ENCODE peak calls at places on chromosomes 3 and 15, in five cellular contexts. L is tibial nerve, C is thoracic aorta, N is gastrocnemius medialis, K is sigmoid colon. F is an unnamed sample.
A peak's percentile ranks its signal among the peaks of the same experiment; 100 is the strongest.

GRCh38 chr15:78129098-78130011 is 1.9 kb downstream of the CIB2 start:
- DNase-seq in L (no peak), C (no peak), K (no peak), N (peak; percentile 46), F (no peak)

GRCh38 chr3:68876112-68876713 is 56.1 kb downstream of the TAFA4 start:
- DNase-seq in L (peak; percentile 41), N (no peak), C (no peak), K (no peak), F (no peak)

GRCh38 chr15:52788099-52788986 is 1.8 kb downstream of the ONECUT1 start:
- DNase-seq in L (no peak), K (no peak), C (no peak), N (no peak), F (peak; percentile 61)

GRCh38 chr3:139358857-139359562 is 15.2 kb downstream of the MRPS22 start:
- DNase-seq in K (no peak), L (no peak), N (no peak), C (no peak), F (no peak)

GRCh38 chr3:174153875-174154274 is 705.3 kb upstream of the NAALADL2 start:
- DNase-seq in N (no peak), C (no peak), K (no peak), L (no peak), F (no peak)

GRCh38 chr3:29557186-29557585 is 276.3 kb downstream of the RBMS3 start:
- DNase-seq in C (no peak), L (no peak), K (no peak), N (no peak), F (no peak)

GRCh38 chr15:51405646-51406194 is 64.3 kb downstream of the GLDN start:
- DNase-seq in K (no peak), L (no peak), N (no peak), C (no peak), F (no peak)

GRCh38 chr15:65920825-65921309 is 51.6 kb downstream of the RAB11A start:
- DNase-seq in N (no peak), K (no peak), C (no peak), L (no peak), F (no peak)

GRCh38 chr15:74541494-74542191 is 623 bp downstream of the ARID3B start:
- DNase-seq in C (no peak), N (peak; percentile 7), L (peak; percentile 15), K (peak; percentile 69), F (no peak)

GRCh38 chr3:46113608-46114007 is 86.3 kb upstream of the XCR1 start:
- DNase-seq in N (no peak), C (no peak), L (no peak), K (no peak), F (no peak)

GRCh38 chr3:71202848-71203390 is 380.6 kb downstream of the FOXP1 start:
- DNase-seq in K (no peak), N (no peak), L (no peak), C (no peak), F (no peak)

GRCh38 chr3:38853021-38853420 is 37.0 kb upstream of the SCN10A start:
- DNase-seq in L (no peak), C (no peak), K (no peak), N (no peak), F (no peak)

GRCh38 chr15:75200765-75201608 is 695 bp upstream of the C15orf39 start:
- DNase-seq in L (no peak), N (no peak), K (peak; percentile 78), C (no peak), F (peak; percentile 91)

GRCh38 chr15:41919954-41920538 is 26.2 kb upstream of the SPTBN5 start:
- DNase-seq in K (no peak), N (no peak), L (peak; percentile 63), C (no peak), F (no peak)

GRCh38 chr15:98395974-98396627 is 252.2 kb upstream of the IGF1R start:
- DNase-seq in C (no peak), K (no peak), N (no peak), L (no peak), F (no peak)

GRCh38 chr15:82551646-82552247 is 11.5 kb upstream of the RPS17 start:
- DNase-seq in K (no peak), L (no peak), N (no peak), C (no peak), F (no peak)

GRCh38 chr3:17195856-17196604 is 311.3 kb downstream of the PLCL2 start:
- DNase-seq in K (no peak), N (no peak), L (no peak), C (no peak), F (no peak)

GRCh38 chr3:48435774-48436476 is 4.0 kb downstream of the CCDC51 start:
- DNase-seq in N (peak; percentile 74), C (no peak), L (peak; percentile 89), K (peak; percentile 94), F (peak; percentile 90)

GRCh38 chr15:35867371-35867770 is 321.4 kb upstream of the DPH6 start:
- DNase-seq in N (no peak), L (no peak), K (no peak), C (no peak), F (no peak)

GRCh38 chr3:177538064-177538742 is 340.9 kb upstream of the TBL1XR1 start:
- DNase-seq in N (peak; percentile 39), C (peak; percentile 19), L (peak; percentile 51), K (no peak), F (no peak)
- H3K27ac ChIP-seq in N (no peak overlapping the region), C (no peak overlapping the region), L (no peak overlapping the region), K (peak overlapping the region; percentile 12), F (no peak overlapping the region)

GRCh38 chr3:168991813-168992212 is 671.7 kb downstream of the MECOM start:
- DNase-seq in K (no peak), C (no peak), N (no peak), L (no peak), F (no peak)

GRCh38 chr3:168998792-168999191 is 664.7 kb downstream of the MECOM start:
- DNase-seq in K (no peak), N (no peak), C (no peak), L (no peak), F (no peak)

GRCh38 chr3:168997488-168997887 is 666.0 kb downstream of the MECOM start:
- DNase-seq in C (no peak), L (no peak), N (no peak), K (no peak), F (no peak)

GRCh38 chr3:168995129-168995528 is 668.4 kb downstream of the MECOM start:
- DNase-seq in L (no peak), K (no peak), C (no peak), N (no peak), F (no peak)

DNA sequence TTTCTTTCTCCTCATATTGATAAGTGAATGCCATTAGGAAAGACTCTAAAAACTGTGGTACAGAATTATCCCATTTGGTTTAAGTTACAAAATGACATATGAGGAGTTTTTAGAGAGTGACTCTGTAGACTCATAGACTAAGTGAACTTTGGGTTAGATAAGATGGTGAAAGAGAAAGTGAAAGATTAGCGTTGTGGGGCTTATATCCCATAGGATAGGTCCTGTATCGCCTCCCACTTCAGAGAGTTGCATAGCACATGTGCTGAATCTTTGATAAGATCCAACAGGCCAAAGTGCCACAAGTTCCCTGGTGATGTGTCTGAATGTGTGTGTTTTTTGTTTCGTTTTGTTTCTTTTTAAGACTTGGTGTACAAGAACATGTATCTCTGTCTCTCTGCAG is 666.9 kb downstream of the MECOM start:
- DNase-seq in K (no peak), N (no peak), C (no peak), L (no peak), F (no peak)
- H3K4me3 ChIP-seq in K (no peak overlapping the region), N (no peak overlapping the region), C (no peak overlapping the region), L (no peak overlapping the region), F (no peak overlapping the region)

GRCh38 chr15:85771781-85772445 is 22.8 kb downstream of the KLHL25 start:
- DNase-seq in K (peak; percentile 88), C (peak; percentile 31), L (peak; percentile 73), N (peak; percentile 46), F (peak; percentile 91)
- H3K27ac ChIP-seq in K (peak overlapping the region; percentile 40), C (peak overlapping the region; percentile 69), L (peak overlapping the region; percentile 28), N (peak overlapping the region; percentile 74), F (peak overlapping the region; percentile 89)

GRCh38 chr3:113535898-113536297 is 3.5 kb downstream of the SIDT1 start:
- DNase-seq in N (no peak), L (no peak), K (no peak), C (no peak), F (no peak)
- H3K4me3 ChIP-seq in N (no peak overlapping the region), L (no peak overlapping the region), K (no peak overlapping the region), C (no peak overlapping the region), F (no peak overlapping the region)

GRCh38 chr3:177426151-177426904 is 229.0 kb upstream of the TBL1XR1 start:
- DNase-seq in L (no peak), K (no peak), C (no peak), N (no peak), F (no peak)
- H3K27ac ChIP-seq in L (no peak overlapping the region), K (no peak overlapping the region), C (no peak overlapping the region), N (no peak overlapping the region), F (no peak overlapping the region)

GRCh38 chr15:92807971-92808571 is 92.1 kb upstream of the CHD2 start:
- DNase-seq in C (no peak), L (peak; percentile 36), N (no peak), K (no peak), F (no peak)
- H3K4me3 ChIP-seq in C (peak overlapping the region; percentile 77), L (peak overlapping the region; percentile 51), N (peak overlapping the region; percentile 72), K (peak overlapping the region; percentile 37), F (peak overlapping the region; percentile 63)